ENCODE peak calls at places on chromosomes 2 and 18, in six cellular contexts. I is suprapubic skin, C is A549, K is ovary, M is K562, Y is tibial nerve. Q is an unnamed sample. For H3K9me3, the result is how much of the 10 kb centered on the place peaks cover.

GRCh38 chr2:230661072-230661957 is 51.3 kb upstream of the CAB39 start:
- DNase-seq in I (no peak), K (no peak), M (no peak), Y (no peak), C (no peak), Q (no peak)

GRCh38 chr18:10421859-10422258 is 32.6 kb upstream of the APCDD1 start:
- DNase-seq in K (no peak), M (no peak), I (no peak), Y (no peak), C (no peak), Q (no peak)

GRCh38 chr2:171289938-171290480 is 129.3 kb upstream of the TLK1 start:
- DNase-seq in C (no peak), Y (no peak), M (no peak), I (no peak), K (no peak), Q (no peak)

GRCh38 chr2:67600946-67601345 is 203.8 kb downstream of the ETAA1 start:
- DNase-seq in M (no peak), Y (no peak), C (no peak), K (no peak), I (no peak), Q (no peak)

GRCh38 chr2:70716131-70716766 is 51.8 kb downstream of the ADD2 start:
- DNase-seq in M (no peak), K (no peak), Y (no peak), I (peak), C (no peak), Q (no peak)

GRCh38 chr18:62450546-62451395 is 72.1 kb upstream of the ZCCHC2 start:
- DNase-seq in Y (peak), M (peak), I (no peak), C (peak), K (no peak), Q (no peak)

GRCh38 chr2:68423966-68424650 is 43.0 kb downstream of the FBXO48 start:
- DNase-seq in I (no peak), K (no peak), M (no peak), C (no peak), Y (no peak), Q (no peak)

GRCh38 chr2:136015688-136016087 is 30.3 kb upstream of the DARS1 start:
- DNase-seq in M (no peak), C (no peak), I (no peak), K (no peak), Y (no peak), Q (no peak)

GRCh38 chr2:58046585-58047372 is at the start of gene VRK2:
- DNase-seq in C (peak), K (peak), I (peak), Y (peak), M (peak), Q (peak)

GRCh38 chr2:203685081-203685621 is 21.3 kb upstream of the CD28 start:
- DNase-seq in I (no peak), C (no peak), M (no peak), K (no peak), Y (no peak), Q (no peak)

GRCh38 chr2:154700142-154700541 is 1.6 kb downstream of the KCNJ3 start:
- DNase-seq in M (no peak), I (no peak), Y (no peak), C (no peak), K (no peak), Q (no peak)

GRCh38 chr2:18435425-18436037 is 124.9 kb downstream of the RDH14 start:
- DNase-seq in K (no peak), M (no peak), I (no peak), C (peak), Y (no peak), Q (no peak)

GRCh38 chr2:223247136-223247535 is 195.1 kb downstream of the KCNE4 start:
- DNase-seq in I (no peak), K (no peak), C (no peak), Y (no peak), M (peak), Q (no peak)

GRCh38 chr2:232377319-232377718 is 1.2 kb upstream of the ALPP start:
- DNase-seq in K (no peak), Y (no peak), M (no peak), I (peak), C (no peak), Q (no peak)

GRCh38 chr2:40584432-40584831 is 132.5 kb upstream of the SLC8A1 start:
- DNase-seq in I (no peak), Y (no peak), M (no peak), K (no peak), C (no peak), Q (no peak)

GRCh38 chr2:3493610-3493997 is 25.7 kb downstream of the ADI1 start:
- DNase-seq in Y (no peak), C (no peak), M (peak), I (no peak), K (peak), Q (no peak)

GRCh38 chr2:159219394-159219998 is 67.0 kb downstream of the WDSUB1 start:
- DNase-seq in M (no peak), K (no peak), C (no peak), I (no peak), Y (no peak), Q (no peak)

GRCh38 chr18:9516437-9517064 is 41.2 kb downstream of the RALBP1 start:
- DNase-seq in M (peak), Y (no peak), K (no peak), I (no peak), C (no peak), Q (no peak)

GRCh38 chr18:14921547-14921946 is 173.6 kb downstream of the ANKRD30B start:
- DNase-seq in I (no peak), C (no peak), K (no peak), M (no peak), Y (no peak), Q (no peak)
- H3K9me3 ChIP-seq in I (under half), C (under half), K (under half), M (under half), Y (under half), Q (under half)

GRCh38 chr2:194549387-194549786 is 1107.6 kb upstream of the SLC39A10 start:
- DNase-seq in C (no peak), M (no peak), Y (no peak), I (no peak), K (no peak), Q (no peak)

GRCh38 chr2:194550702-194551101 is 1106.3 kb upstream of the SLC39A10 start:
- DNase-seq in M (no peak), Y (no peak), I (no peak), C (no peak), K (no peak), Q (no peak)

DNA sequence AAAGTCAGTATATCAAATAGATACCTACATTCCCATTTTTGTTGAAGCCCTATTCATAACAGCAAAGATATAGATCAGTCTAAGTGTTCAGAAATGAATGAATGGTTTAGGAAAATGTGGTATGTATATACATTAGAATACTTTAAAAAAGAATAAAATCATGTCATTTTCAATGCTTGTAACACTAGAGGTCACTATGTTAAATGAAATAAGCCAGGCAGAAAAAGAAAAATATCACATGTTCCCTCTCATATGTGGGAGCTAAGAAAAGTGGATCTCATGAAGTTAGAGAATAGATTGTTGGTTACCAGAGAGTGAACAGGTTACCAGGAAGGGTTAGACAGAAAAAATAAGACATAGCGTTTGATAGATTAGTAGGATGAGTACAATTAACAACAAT is 1111.0 kb upstream of the SLC39A10 start:
- DNase-seq in I (no peak), K (no peak), C (no peak), M (no peak), Y (no peak), Q (no peak)
- TF ChIP-seq EP300 in I (no peak), K (no peak), C (no peak), M (no peak), Y (no peak), Q (no peak)

GRCh38 chr18:57715671-57716070 is 87.4 kb downstream of the ATP8B1 start:
- DNase-seq in C (no peak), Y (no peak), K (no peak), M (no peak), I (no peak), Q (no peak)
- H3K9me3 ChIP-seq in C (under half), Y (under half), K (under half), M (under half), I (under half), Q (under half)

GRCh38 chr2:66507673-66508127 is 72.8 kb downstream of the MEIS1 start:
- DNase-seq in Y (no peak), C (no peak), I (no peak), K (no peak), M (no peak), Q (no peak)
- TF ChIP-seq EP300 in Y (no peak), C (no peak), I (no peak), K (no peak), M (no peak), Q (no peak)

DNA sequence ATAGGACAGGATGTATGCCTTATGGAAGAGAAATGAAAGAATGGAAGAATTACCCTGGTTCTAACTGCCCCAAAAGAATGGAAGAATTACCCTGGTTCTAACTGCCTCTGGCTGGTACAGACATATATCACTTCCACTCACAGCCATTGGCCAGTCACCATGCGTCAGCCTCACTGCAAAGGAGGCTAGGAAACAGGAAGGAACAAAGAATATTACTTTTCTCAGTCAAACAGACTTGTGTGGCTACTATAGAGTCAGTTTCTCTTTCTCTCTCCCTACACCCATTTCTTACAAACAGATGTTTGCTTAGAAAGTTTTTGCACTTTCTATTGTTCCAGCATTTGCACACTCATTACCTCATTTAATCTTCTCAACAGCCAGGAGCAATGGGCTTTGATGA is 1111.1 kb upstream of the KLHL29 start:
- DNase-seq in I (no peak), C (no peak), M (no peak), K (no peak), Y (no peak), Q (no peak)
- H3K9me3 ChIP-seq in I (under half), C (under half), M (under half), K (under half), Y (under half), Q (under half)

GRCh38 chr2:193523662-193524061 is 1328.9 kb upstream of the TMEFF2 start:
- DNase-seq in C (no peak), M (no peak), K (no peak), Y (no peak), I (no peak), Q (no peak)
- TF ChIP-seq EP300 in C (no peak), M (no peak), K (no peak), Y (no peak), I (no peak), Q (no peak)

DNA sequence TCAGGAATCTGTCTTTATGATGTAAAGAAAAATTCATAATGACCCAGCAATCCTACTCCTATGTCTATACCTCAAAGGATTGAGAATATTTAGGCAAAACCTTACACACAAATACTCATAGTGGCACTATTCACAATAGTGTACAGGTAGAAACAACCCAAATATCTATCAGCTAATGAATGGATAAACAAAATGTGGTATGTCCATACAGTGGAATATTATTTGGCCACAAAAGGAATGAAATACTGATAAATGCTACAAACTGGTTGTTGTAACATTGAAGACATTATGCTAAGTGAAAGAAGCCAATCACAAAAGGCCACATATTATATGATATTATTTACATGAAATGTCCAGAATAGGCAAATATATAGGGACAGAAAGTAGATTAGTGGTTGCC is 24.7 kb downstream of the PDK1 start:
- DNase-seq in K (no peak), I (no peak), C (no peak), Y (no peak), M (no peak), Q (no peak)
- H3K9me3 ChIP-seq in K (under half), I (under half), C (under half), Y (under half), M (under half), Q (under half)

Q was measured in upper lobe of left lung.